ENCODE peak calls at places on chromosomes 3 and 15, in four cellular contexts. T is Panc1, S is mammary epithelial cell, E is right atrium auricular region. P is an unnamed sample.
A peak's percentile ranks its signal among the peaks of the same experiment; 100 is the strongest.

GRCh38 chr15:43316007-43316968 is 14.1 kb downstream of the LCMT2 start:
- DNase-seq in T (no peak), S (no peak), E (no peak), P (no peak)

GRCh38 chr3:184229424-184230080 is at the start of gene VWA5B2:
- DNase-seq in T (no peak), S (peak; percentile 43), E (no peak), P (no peak)

GRCh38 chr15:32824777-32825176 is 107.0 kb downstream of the GREM1 start:
- DNase-seq in T (no peak), S (peak; percentile 51), E (no peak), P (peak; percentile 90)

GRCh38 chr3:170419301-170420087 is 826 bp downstream of the CLDN11 start:
- DNase-seq in T (no peak), S (no peak), E (no peak), P (no peak)

GRCh38 chr3:66582721-66583141 is 81.9 kb upstream of the LRIG1 start:
- DNase-seq in T (no peak), S (no peak), E (no peak), P (no peak)

GRCh38 chr3:186519021-186519658 is 25.0 kb downstream of the CRYGS start:
- DNase-seq in T (no peak), S (no peak), E (no peak), P (no peak)

GRCh38 chr15:70419046-70419445 is 321.3 kb upstream of the TLE3 start:
- DNase-seq in T (no peak), S (no peak), E (no peak), P (no peak)

GRCh38 chr3:102378216-102378615 is 56.6 kb upstream of the ZPLD1 start:
- DNase-seq in T (no peak), S (peak; percentile 68), E (no peak), P (no peak)

GRCh38 chr15:74955017-74955416 is 1.6 kb downstream of the RPP25 start:
- DNase-seq in T (no peak), S (no peak), E (no peak), P (no peak)

GRCh38 chr3:150324825-150325224 is 83.3 kb upstream of the TSC22D2 start:
- DNase-seq in T (no peak), S (no peak), E (no peak), P (no peak)

GRCh38 chr3:157487339-157487738 is 15.9 kb downstream of the VEPH1 start:
- DNase-seq in T (no peak), S (no peak), E (no peak), P (no peak)

GRCh38 chr3:88101142-88101541 is 42.1 kb downstream of the ZNF654 start:
- DNase-seq in T (no peak), S (no peak), E (no peak), P (no peak)

GRCh38 chr3:139601191-139601961 is 61.8 kb upstream of the RBP1 start:
- DNase-seq in T (no peak), S (peak; percentile 91), E (no peak), P (no peak)

GRCh38 chr3:110708166-110708565 is 363.4 kb upstream of the NECTIN3 start:
- DNase-seq in T (no peak), S (no peak), E (no peak), P (no peak)

GRCh38 chr3:99505646-99506269 is 132.6 kb upstream of the COL8A1 start:
- DNase-seq in T (no peak), S (peak; percentile 50), E (peak; percentile 80), P (no peak)

GRCh38 chr15:31974855-31975421 is 55.4 kb upstream of the CHRNA7 start:
- DNase-seq in T (no peak), S (no peak), E (no peak), P (no peak)

GRCh38 chr3:42148982-42149432 is 57.9 kb downstream of the TRAK1 start:
- DNase-seq in T (no peak), S (no peak), E (peak; percentile 85), P (no peak)

GRCh38 chr3:177596822-177597271 is 399.6 kb upstream of the TBL1XR1 start:
- DNase-seq in T (no peak), S (peak; percentile 94), E (no peak), P (peak; percentile 72)

GRCh38 chr15:74191798-74192197 is 10.8 kb downstream of the STRA6 start:
- DNase-seq in T (no peak), S (no peak), E (no peak), P (no peak)

GRCh38 chr3:157127268-157127667 is 32.7 kb downstream of the CCNL1 start:
- DNase-seq in T (no peak), S (peak; percentile 90), E (no peak), P (no peak)

GRCh38 chr3:152272771-152273242 is 4.1 kb downstream of the MBNL1 start:
- DNase-seq in T (peak; percentile 41), S (peak; percentile 65), E (no peak), P (no peak)

GRCh38 chr3:159882784-159883779 is 105.6 kb upstream of the IL12A start:
- DNase-seq in T (no peak), S (peak; percentile 49), E (no peak), P (no peak)

GRCh38 chr3:129558076-129558771 is 15.2 kb downstream of the H1-8 start:
- DNase-seq in T (no peak), S (no peak), E (no peak), P (no peak)
- H3K4me3 ChIP-seq in T (no peak overlapping the region), S (no peak overlapping the region), E (no peak overlapping the region), P (no peak overlapping the region)

GRCh38 chr3:71498053-71498452 is 85.5 kb downstream of the FOXP1 start:
- DNase-seq in T (no peak), S (no peak), E (no peak), P (no peak)

GRCh38 chr3:71500696-71501095 is 82.8 kb downstream of the FOXP1 start:
- DNase-seq in T (no peak), S (no peak), E (no peak), P (no peak)

GRCh38 chr3:71499477-71499876 is 84.1 kb downstream of the FOXP1 start:
- DNase-seq in T (no peak), S (no peak), E (no peak), P (no peak)

GRCh38 chr3:71497367-71497925 is 86.1 kb downstream of the FOXP1 start:
- DNase-seq in T (no peak), S (no peak), E (no peak), P (no peak)

DNA sequence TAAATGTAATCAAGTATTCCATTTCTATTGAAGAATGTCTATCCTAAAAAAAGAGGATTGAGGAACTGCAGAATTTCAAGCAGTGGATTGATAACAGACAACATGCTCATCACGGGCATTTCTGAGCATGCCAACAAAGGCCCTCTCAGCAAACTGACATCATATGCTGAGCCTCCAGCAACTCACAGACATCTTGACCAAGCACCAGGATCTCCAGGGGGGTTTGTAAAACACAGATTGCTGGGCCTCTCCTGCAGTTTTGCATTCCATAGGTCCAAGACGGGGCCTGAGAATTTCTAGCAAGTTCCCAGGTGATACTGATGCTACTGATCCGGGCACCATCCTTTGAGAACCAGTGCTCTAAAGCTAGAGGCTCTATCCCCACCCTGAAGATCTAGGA is 85.0 kb downstream of the FOXP1 start:
- DNase-seq in T (no peak), S (no peak), E (no peak), P (no peak)
- TF ChIP-seq CTCF in T (no peak), S (no peak), E (no peak), P (no peak)

GRCh38 chr15:66704019-66704782 is 2.2 kb downstream of the SMAD6 start:
- DNase-seq in T (no peak), S (no peak), E (no peak), P (no peak)

GRCh38 chr15:66706225-66706732 is 4.2 kb downstream of the SMAD6 start:
- DNase-seq in T (no peak), S (no peak), E (no peak), P (no peak)

GRCh38 chr15:66706840-66707239 is 4.8 kb downstream of the SMAD6 start:
- DNase-seq in T (no peak), S (no peak), E (no peak), P (no peak)

GRCh38 chr15:66704783-66705113 is 2.7 kb downstream of the SMAD6 start:
- DNase-seq in T (no peak), S (no peak), E (no peak), P (no peak)

DNA sequence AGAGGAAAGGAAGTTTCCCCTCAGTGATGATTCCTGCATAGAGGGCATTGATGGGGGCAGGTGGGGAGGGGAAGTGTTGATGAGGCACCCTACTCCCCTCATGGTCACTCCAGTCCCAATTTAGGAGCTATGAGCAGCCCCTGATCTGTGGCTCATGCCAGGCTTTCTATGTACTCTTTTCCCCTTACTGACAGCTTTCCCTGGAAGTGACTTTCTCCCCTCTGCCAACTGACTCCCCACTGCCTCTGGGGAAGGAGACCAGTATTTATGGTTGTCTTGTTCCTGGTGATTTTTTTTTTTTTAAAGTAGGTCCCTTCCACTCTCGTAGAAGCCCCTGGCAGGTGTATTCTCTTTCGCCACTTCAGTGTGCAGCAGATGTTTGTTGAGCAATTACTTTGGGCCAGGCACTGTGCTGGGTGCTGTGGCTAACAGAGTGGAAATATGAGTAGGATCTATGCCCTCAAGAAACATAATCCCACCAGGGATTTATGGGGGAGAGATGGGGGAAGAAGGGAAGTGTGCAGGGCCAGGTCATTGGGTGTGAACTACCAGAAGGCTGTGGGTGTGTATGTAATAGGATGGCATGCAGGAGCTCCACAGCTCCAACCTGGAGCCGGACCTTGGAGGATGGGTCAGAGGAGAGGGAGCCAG is 3.4 kb downstream of the SMAD6 start:
- DNase-seq in T (no peak), S (no peak), E (no peak), P (no peak)
- H3K4me3 ChIP-seq in T (peak overlapping the region; percentile 97), S (no peak overlapping the region), E (peak overlapping the region; percentile 69), P (no peak overlapping the region)

DNA sequence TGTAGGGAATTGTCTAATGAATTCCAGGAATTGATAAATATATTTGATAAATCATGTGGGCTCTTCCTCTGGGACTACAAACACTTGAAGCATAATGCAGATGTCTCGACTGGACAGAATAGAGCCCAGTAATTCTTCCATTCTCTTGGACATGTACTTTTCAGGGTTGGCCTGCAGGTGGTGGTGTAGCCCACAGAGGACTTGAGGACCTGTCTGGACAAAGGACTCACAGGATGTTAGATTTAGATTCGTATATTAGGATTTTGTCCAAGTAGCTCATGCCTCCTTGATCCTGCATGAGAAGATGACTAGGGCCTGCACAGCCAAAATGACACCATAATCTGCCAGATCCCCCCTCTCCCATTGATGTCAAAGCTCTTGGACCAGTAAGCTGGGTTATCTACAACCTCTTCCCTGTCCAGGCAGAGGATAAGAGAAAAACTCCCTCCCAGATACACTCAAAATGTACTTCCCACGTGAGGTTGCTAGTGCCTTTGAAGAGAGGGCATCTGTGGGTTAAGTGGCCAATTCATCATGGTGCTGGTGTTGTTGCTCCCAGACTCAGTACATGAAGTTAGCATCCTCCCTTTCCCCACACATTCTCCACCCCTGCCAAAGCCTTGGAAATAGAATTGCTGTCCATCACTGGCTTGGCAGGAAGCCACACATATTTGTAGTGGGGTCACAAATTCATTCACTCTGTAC is 88.6 kb upstream of the ZNF280D start:
- DNase-seq in T (peak; percentile 25), S (peak; percentile 56), E (peak; percentile 63), P (no peak)
- TF ChIP-seq CTCF in T (peak; percentile 78), S (peak; percentile 62), E (peak; percentile 27), P (peak; percentile 91)

DNA sequence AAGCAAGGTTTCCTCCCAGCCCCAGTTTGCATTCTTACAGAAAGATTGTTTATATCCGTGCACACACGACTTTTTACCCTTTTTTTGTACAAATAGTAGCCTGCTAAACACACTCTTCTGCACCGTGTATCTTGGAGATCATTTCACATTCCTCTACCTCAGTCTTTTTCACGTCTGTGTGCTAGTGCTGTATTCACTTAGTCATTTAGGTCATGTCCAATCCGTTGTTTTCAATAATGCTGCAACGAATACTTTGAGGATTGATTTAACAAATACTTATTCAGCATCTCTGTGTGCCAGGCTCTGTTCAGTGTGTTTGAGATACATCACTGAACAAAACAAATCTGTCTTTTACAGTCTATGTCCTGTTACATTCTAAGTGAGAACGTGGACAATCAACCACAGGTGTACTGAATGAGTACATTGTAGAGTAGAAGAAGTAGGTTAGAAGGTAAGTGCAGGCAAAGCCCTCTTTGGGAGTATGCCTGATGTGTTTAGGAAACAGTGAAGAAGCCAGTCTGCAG is 917 bp downstream of the JMJD7 start:
- DNase-seq in T (no peak), S (peak; percentile 26), E (no peak), P (no peak)
- H3K4me3 ChIP-seq in T (peak overlapping the region; percentile 79), S (peak overlapping the region; percentile 93), E (peak overlapping the region; percentile 93), P (peak overlapping the region; percentile 92)

P was measured in epithelial cell of proximal tubule.